ENCODE peak calls at places on chromosome 3, in four cellular contexts. One of them, this sample, is unnamed.

GRCh38 chr3:33074217-33075067 is 22.5 kb downstream of the GLB1 start:
- DNase-seq in NCI-H2227 treated with DMSO at 0.1 percent for 48 hours: peak; percentile 19
- DNase-seq in astrocyte: peak; percentile 37
- DNase-seq in K562: peak; percentile 89
- DNase-seq in this sample: peak; percentile 89

GRCh38 chr3:37994639-37994972 is 4.0 kb downstream of the VILL start:
- DNase-seq in astrocyte: no peak
- DNase-seq in NCI-H2227 treated with DMSO at 0.1 percent for 48 hours: no peak
- DNase-seq in K562: no peak
- DNase-seq in this sample: no peak

GRCh38 chr3:183375787-183376186 is 52.6 kb downstream of the MCF2L2 start:
- DNase-seq in K562: no peak
- DNase-seq in astrocyte: no peak
- DNase-seq in NCI-H2227 treated with DMSO at 0.1 percent for 48 hours: no peak
- DNase-seq in this sample: no peak

GRCh38 chr3:13800064-13800463 is 79.8 kb downstream of the WNT7A start:
- DNase-seq in K562: no peak
- DNase-seq in astrocyte: no peak
- DNase-seq in NCI-H2227 treated with DMSO at 0.1 percent for 48 hours: no peak
- DNase-seq in this sample: no peak

GRCh38 chr3:108966773-108967172 is 13.1 kb upstream of the GUCA1C start:
- DNase-seq in K562: no peak
- DNase-seq in NCI-H2227 treated with DMSO at 0.1 percent for 48 hours: no peak
- DNase-seq in astrocyte: no peak
- DNase-seq in this sample: no peak

GRCh38 chr3:52063026-52063723 is 6.8 kb upstream of the DUSP7 start:
- DNase-seq in NCI-H2227 treated with DMSO at 0.1 percent for 48 hours: no peak
- DNase-seq in astrocyte: no peak
- DNase-seq in K562: no peak
- DNase-seq in this sample: no peak

GRCh38 chr3:78258798-78259197 is 1218.9 kb downstream of the ROBO2 start:
- DNase-seq in astrocyte: peak; percentile 89
- DNase-seq in K562: no peak
- DNase-seq in NCI-H2227 treated with DMSO at 0.1 percent for 48 hours: no peak
- DNase-seq in this sample: no peak

GRCh38 chr3:183260167-183260904 is 7.3 kb downstream of the B3GNT5 start:
- DNase-seq in astrocyte: no peak
- DNase-seq in K562: no peak
- DNase-seq in NCI-H2227 treated with DMSO at 0.1 percent for 48 hours: no peak
- DNase-seq in this sample: no peak

GRCh38 chr3:53103566-53104296 is 26.5 kb downstream of the RFT1 start:
- DNase-seq in K562: no peak
- DNase-seq in astrocyte: no peak
- DNase-seq in NCI-H2227 treated with DMSO at 0.1 percent for 48 hours: no peak
- DNase-seq in this sample: no peak

GRCh38 chr3:126208182-126208581 is 27.8 kb upstream of the ALDH1L1 start:
- DNase-seq in astrocyte: no peak
- DNase-seq in K562: no peak
- DNase-seq in NCI-H2227 treated with DMSO at 0.1 percent for 48 hours: no peak
- DNase-seq in this sample: no peak

GRCh38 chr3:34361921-34362320 is 563.5 kb downstream of the PDCD6IP start:
- DNase-seq in astrocyte: no peak
- DNase-seq in NCI-H2227 treated with DMSO at 0.1 percent for 48 hours: no peak
- DNase-seq in K562: no peak
- DNase-seq in this sample: no peak

GRCh38 chr3:126528800-126529541 is 5.0 kb downstream of the CHST13 start:
- DNase-seq in astrocyte: no peak
- DNase-seq in K562: no peak
- DNase-seq in NCI-H2227 treated with DMSO at 0.1 percent for 48 hours: no peak
- DNase-seq in this sample: no peak

GRCh38 chr3:46124216-46125143 is 83.6 kb downstream of the CCR1 start:
- DNase-seq in NCI-H2227 treated with DMSO at 0.1 percent for 48 hours: no peak
- DNase-seq in K562: no peak
- DNase-seq in astrocyte: peak; percentile 42
- DNase-seq in this sample: no peak

GRCh38 chr3:138944842-138945645 is 1.9 kb downstream of the FOXL2 start:
- DNase-seq in NCI-H2227 treated with DMSO at 0.1 percent for 48 hours: no peak
- DNase-seq in astrocyte: no peak
- DNase-seq in K562: peak; percentile 51
- DNase-seq in this sample: peak; percentile 59